ENCODE peak calls at places on chromosomes 7 and 10, in five cellular contexts. S, H, Z, M and C are unnamed samples. For H3K27me3, the result is how much of the 10 kb centered on the place peaks cover.

GRCh38 chr10:114239117-114239993 is at the start of gene VWA2:
- DNase-seq in S (peak), H (peak), Z (no peak), M (no peak), C (no peak)

GRCh38 chr10:82252081-82252480 is 377.1 kb downstream of the NRG3 start:
- DNase-seq in S (no peak), H (no peak), Z (no peak), M (no peak), C (no peak)

GRCh38 chr7:131830681-131831080 is 274.3 kb upstream of the PODXL start:
- DNase-seq in S (no peak), H (no peak), Z (no peak), M (no peak), C (no peak)

GRCh38 chr7:36283171-36283570 is 106.5 kb upstream of the ANLN start:
- DNase-seq in S (no peak), H (no peak), Z (no peak), M (no peak), C (no peak)

GRCh38 chr10:132264966-132265877 is 42.5 kb downstream of the STK32C start:
- DNase-seq in S (peak), H (no peak), Z (no peak), M (no peak), C (no peak)

GRCh38 chr10:80158598-80159127 is 26.1 kb downstream of the PLAC9 start:
- DNase-seq in S (peak), H (no peak), Z (no peak), M (peak), C (no peak)

GRCh38 chr7:38673795-38674194 is 42.6 kb upstream of the AMPH start:
- DNase-seq in S (no peak), H (no peak), Z (no peak), M (peak), C (no peak)

GRCh38 chr10:640673-641045 is 48.8 kb downstream of the DIP2C start:
- DNase-seq in S (no peak), H (no peak), Z (no peak), M (no peak), C (no peak)

GRCh38 chr7:155222046-155222445 is 75.6 kb upstream of the INSIG1 start:
- DNase-seq in S (no peak), H (no peak), Z (no peak), M (no peak), C (no peak)

DNA sequence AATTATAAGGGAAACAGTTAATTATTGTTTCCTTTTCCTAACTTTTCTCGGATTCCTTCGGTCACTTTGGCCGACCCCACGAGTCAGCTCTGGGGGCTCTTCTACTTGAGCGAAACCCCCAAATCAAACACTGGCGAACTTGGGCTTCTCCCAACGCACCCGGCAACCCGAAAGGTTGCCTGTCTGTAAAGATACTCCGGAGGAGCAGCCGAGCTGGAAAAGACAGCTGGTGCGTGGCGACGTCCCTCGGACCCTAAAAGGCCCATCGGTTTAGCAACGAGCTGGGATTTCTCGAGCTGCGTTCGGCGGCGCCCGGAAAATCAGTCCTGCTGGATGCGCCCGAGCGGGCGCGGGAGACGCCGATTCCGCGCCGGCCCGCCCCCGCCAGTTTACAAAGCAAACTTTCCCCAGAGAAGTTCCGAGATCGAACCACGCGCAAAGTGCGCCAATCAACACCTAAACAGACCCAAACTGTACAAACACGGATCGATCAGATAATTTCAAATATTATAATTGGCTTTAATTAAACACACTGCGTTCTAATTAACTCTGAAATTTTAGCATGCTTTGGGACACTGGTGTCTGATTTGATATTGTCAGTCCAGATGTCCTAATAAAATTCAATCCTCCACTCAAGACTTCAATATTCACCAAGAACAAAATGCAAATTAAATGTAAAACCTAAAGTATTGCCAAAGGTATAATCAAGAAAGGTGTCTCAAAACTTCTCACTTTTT is 5.6 kb upstream of the EBF3 start:
- DNase-seq in S (peak), H (no peak), Z (no peak), M (no peak), C (no peak)
- H3K27me3 ChIP-seq in S (half or more), H (half or more), Z (under half), M (half or more), C (half or more)

GRCh38 chr10:61357687-61358086 is 95.5 kb downstream of the TMEM26 start:
- DNase-seq in S (no peak), H (no peak), Z (no peak), M (no peak), C (no peak)

GRCh38 chr10:61355211-61355610 is 98.0 kb downstream of the TMEM26 start:
- DNase-seq in S (no peak), H (no peak), Z (no peak), M (no peak), C (no peak)

GRCh38 chr10:61354538-61354937 is 98.6 kb downstream of the TMEM26 start:
- DNase-seq in S (no peak), H (no peak), Z (no peak), M (no peak), C (no peak)

GRCh38 chr10:61359452-61359851 is 93.7 kb downstream of the TMEM26 start:
- DNase-seq in S (no peak), H (no peak), Z (no peak), M (no peak), C (no peak)

GRCh38 chr10:61356342-61356741 is 96.8 kb downstream of the TMEM26 start:
- DNase-seq in S (no peak), H (no peak), Z (no peak), M (no peak), C (no peak)
- H3K27me3 ChIP-seq in S (under half), H (under half), Z (under half), M (under half), C (under half)

GRCh38 chr10:71979692-71980062 is 15.5 kb downstream of the CHST3 start:
- DNase-seq in S (no peak), H (no peak), Z (no peak), M (no peak), C (no peak)

GRCh38 chr10:71981868-71982230 is 17.7 kb downstream of the CHST3 start:
- DNase-seq in S (no peak), H (no peak), Z (no peak), M (no peak), C (no peak)

GRCh38 chr10:71978988-71979691 is 14.9 kb downstream of the CHST3 start:
- DNase-seq in S (no peak), H (no peak), Z (no peak), M (no peak), C (no peak)

GRCh38 chr10:71981024-71981867 is 17.1 kb downstream of the CHST3 start:
- DNase-seq in S (no peak), H (no peak), Z (no peak), M (no peak), C (no peak)

GRCh38 chr10:71980181-71981023 is 16.2 kb downstream of the CHST3 start:
- DNase-seq in S (no peak), H (no peak), Z (no peak), M (no peak), C (no peak)
- H3K27me3 ChIP-seq in S (under half), H (under half), Z (under half), M (under half), C (under half)

GRCh38 chr7:137231167-137231566 is 112.4 kb downstream of the PTN start:
- DNase-seq in S (no peak), H (no peak), Z (no peak), M (no peak), C (no peak)

GRCh38 chr7:137235434-137235833 is 108.1 kb downstream of the PTN start:
- DNase-seq in S (no peak), H (no peak), Z (no peak), M (no peak), C (no peak)
- H3K27me3 ChIP-seq in S (under half), H (under half), Z (under half), M (under half), C (under half)